ENCODE peak calls at places on chromosomes 2 and 18, in ten cellular contexts. N is right lobe of liver, K is fibroblast of lung, U is ovary, D is AG04450, Y is testis, A is tibial artery, V is left ventricle myocardium inferior, C is endothelial cell of umbilical vein, Z is PC-3. E is an unnamed sample.

GRCh38 chr18:58363767-58364540 is 264.9 kb downstream of the ALPK2 start:
- DNase-seq in A (no peak), D (no peak), Z (peak; percentile 64), U (no peak), N (no peak), C (no peak), V (no peak), K (peak; percentile 36), Y (no peak), E (no peak)

GRCh38 chr2:170744248-170745002 is 25.8 kb upstream of the ERICH2 start:
- DNase-seq in K (peak; percentile 70), D (no peak), N (peak; percentile 68), V (no peak), A (no peak), Y (no peak), Z (no peak), U (no peak), C (no peak), E (peak; percentile 71)

GRCh38 chr2:14951569-14952285 is 319.2 kb downstream of the LRATD1 start:
- DNase-seq in C (no peak), Y (no peak), A (no peak), D (no peak), K (no peak), N (no peak), V (no peak), U (no peak), Z (peak; percentile 76), E (no peak)

GRCh38 chr2:3620834-3621233 is 25.9 kb downstream of the COLEC11 start:
- DNase-seq in Z (no peak), V (no peak), D (no peak), A (no peak), U (peak; percentile 5), N (no peak), Y (no peak), C (no peak), K (no peak), E (no peak)

GRCh38 chr2:40274284-40274683 is 177.6 kb downstream of the SLC8A1 start:
- DNase-seq in V (no peak), D (no peak), Z (no peak), K (no peak), C (no peak), U (no peak), N (no peak), A (no peak), Y (no peak), E (no peak)

GRCh38 chr2:198004921-198005829 is 200.8 kb downstream of the PLCL1 start:
- DNase-seq in K (no peak), V (peak; percentile 22), D (no peak), N (no peak), A (no peak), Z (no peak), C (peak; percentile 10), U (no peak), Y (no peak), E (no peak)

GRCh38 chr2:176110975-176111663 is 4.0 kb downstream of the HOXD11 start:
- DNase-seq in Z (peak; percentile 65), U (peak; percentile 39), C (peak; percentile 74), K (peak; percentile 39), A (no peak), Y (peak; percentile 83), N (no peak), D (no peak), V (no peak), E (no peak)

GRCh38 chr2:111694690-111695089 is 189.3 kb downstream of the ANAPC1 start:
- DNase-seq in N (no peak), U (no peak), V (no peak), D (no peak), C (peak; percentile 92), Y (peak; percentile 60), A (peak; percentile 62), K (peak; percentile 94), Z (peak; percentile 62), E (no peak)

GRCh38 chr2:162710282-162710891 is 128.2 kb downstream of the KCNH7 start:
- DNase-seq in D (no peak), Z (peak; percentile 50), N (peak; percentile 59), K (no peak), C (no peak), Y (no peak), U (no peak), V (no peak), A (no peak), E (no peak)

GRCh38 chr2:162716122-162716521 is 122.4 kb downstream of the KCNH7 start:
- DNase-seq in Y (no peak), N (no peak), K (no peak), C (no peak), D (no peak), U (no peak), V (no peak), Z (no peak), A (no peak), E (no peak)

GRCh38 chr2:162711832-162712540 is 126.6 kb downstream of the KCNH7 start:
- DNase-seq in D (no peak), Z (no peak), K (no peak), U (no peak), C (no peak), Y (no peak), A (no peak), N (no peak), V (no peak), E (no peak)

GRCh38 chr2:162706770-162707169 is 131.8 kb downstream of the KCNH7 start:
- DNase-seq in U (no peak), C (no peak), A (no peak), K (no peak), N (no peak), D (no peak), Z (no peak), V (no peak), Y (no peak), E (no peak)

DNA sequence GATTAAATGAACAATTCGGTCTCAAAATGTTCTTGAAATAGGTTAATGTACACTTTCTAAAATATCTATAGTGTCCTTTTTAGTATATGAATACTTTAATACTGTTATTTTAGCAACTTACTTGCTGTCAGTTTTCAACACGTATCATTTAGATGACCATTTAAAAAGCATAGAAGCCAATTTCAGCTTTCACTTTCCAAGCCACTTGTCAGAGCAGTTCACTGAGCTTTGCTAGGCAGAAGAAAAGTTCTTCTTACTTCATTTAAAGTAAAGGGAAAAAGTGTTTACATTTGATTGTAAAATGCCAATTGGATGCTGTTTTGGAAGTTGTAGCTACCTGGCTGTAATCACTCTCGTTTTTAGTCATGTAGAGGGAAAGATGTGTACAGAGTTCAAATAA is 126.0 kb downstream of the KCNH7 start:
- DNase-seq in A (no peak), Z (no peak), C (no peak), Y (no peak), N (no peak), D (no peak), U (no peak), V (no peak), K (no peak), E (no peak)
- H3K4me3 ChIP-seq in A (no peak overlapping the region), Z (no peak overlapping the region), C (no peak overlapping the region), Y (no peak overlapping the region), N (peak overlapping the region; percentile 19), D (no peak overlapping the region), U (no peak overlapping the region), V (no peak overlapping the region), K (no peak overlapping the region), E (no peak overlapping the region)

DNA sequence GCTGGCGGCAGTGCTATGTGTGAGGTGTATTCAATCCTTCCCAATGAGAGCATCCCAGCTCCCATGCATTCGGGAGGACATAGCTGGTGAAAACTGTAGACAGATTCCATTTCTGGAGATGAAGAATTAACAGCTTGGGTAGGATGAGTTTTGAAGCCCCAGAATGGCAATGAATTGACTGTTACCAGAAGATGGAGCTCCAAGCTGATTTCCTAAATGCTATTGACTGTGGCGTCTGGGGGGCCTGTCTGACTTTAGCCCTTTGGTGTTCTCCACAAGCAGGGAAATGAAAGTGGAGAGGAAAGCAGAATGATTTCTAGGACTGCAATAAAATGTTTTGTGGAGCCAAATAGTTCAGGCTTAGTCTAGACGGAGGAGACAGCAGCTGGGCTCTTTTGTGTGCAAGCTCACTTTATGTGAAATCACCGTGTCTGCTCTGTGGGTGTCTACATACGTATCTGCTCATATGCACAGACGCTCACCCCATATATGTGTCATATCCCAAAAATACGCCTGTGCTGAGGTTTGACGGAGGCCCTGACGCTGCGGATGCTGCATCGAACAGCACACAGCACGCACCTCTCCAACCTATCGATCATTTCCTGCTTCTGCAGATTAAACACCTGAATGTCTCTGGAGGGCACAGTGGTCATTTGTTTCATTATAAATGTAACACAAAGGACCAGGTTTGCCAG is 166.4 kb upstream of the PXDN start:
- DNase-seq in D (no peak), K (no peak), A (no peak), U (no peak), Z (no peak), Y (no peak), N (no peak), C (no peak), V (no peak), E (no peak)
- TF ChIP-seq CTCF in D (no peak), K (no peak), A (no peak), U (no peak), Z (peak; percentile 34), Y (peak; percentile 13), N (peak; percentile 6), C (no peak), V (peak; percentile 65), E (peak; percentile 13)

DNA sequence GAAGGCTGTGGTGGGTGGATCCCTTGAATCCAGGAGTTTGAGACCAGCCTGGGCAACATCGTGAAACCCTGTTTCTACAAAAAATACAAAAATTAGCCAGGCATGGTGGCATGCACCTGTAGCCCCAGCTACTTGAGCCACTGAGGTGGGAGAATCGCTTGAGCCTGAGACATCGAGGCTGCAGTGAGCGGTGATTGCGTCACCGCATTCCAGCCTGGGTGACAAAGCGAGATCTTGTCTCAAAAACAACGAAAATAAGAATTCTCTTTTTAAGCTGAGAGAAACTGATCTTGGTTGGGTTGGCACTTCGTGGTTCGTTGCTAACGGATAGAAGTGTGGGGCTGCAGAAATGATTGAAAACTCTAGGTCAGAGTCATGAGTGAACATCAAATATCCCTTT is 109.3 kb upstream of the CNGA3 start:
- DNase-seq in C (no peak), N (no peak), V (no peak), Y (no peak), A (no peak), Z (no peak), U (no peak), K (no peak), D (no peak), E (no peak)
- H3K27me3 ChIP-seq in C (peaks cover 2% of the 10 kb centered on the region), N (no peaks in the 10 kb centered on the region), V (peaks cover 4% of the 10 kb centered on the region), Y (no peaks in the 10 kb centered on the region), A (no peaks in the 10 kb centered on the region), Z (no peaks in the 10 kb centered on the region), U (no peaks in the 10 kb centered on the region), K (no peaks in the 10 kb centered on the region), D (no peaks in the 10 kb centered on the region), E (peaks cover 6% of the 10 kb centered on the region)

GRCh38 chr2:131055169-131056065 is 37.8 kb downstream of the FAM168B start:
- DNase-seq in V (no peak), Z (no peak), A (no peak), N (no peak), D (peak; percentile 38), Y (peak; percentile 58), C (no peak), U (no peak), K (no peak), E (no peak)

GRCh38 chr2:131058905-131059304 is 34.4 kb downstream of the FAM168B start:
- DNase-seq in V (no peak), N (no peak), C (no peak), Z (no peak), K (no peak), Y (no peak), D (no peak), U (no peak), A (no peak), E (no peak)

GRCh38 chr2:131054488-131054887 is 38.8 kb downstream of the FAM168B start:
- DNase-seq in D (no peak), Y (no peak), A (no peak), Z (no peak), K (no peak), V (no peak), U (no peak), C (no peak), N (no peak), E (no peak)

GRCh38 chr2:131056204-131056975 is 36.9 kb downstream of the FAM168B start:
- DNase-seq in N (no peak), A (no peak), D (no peak), Z (no peak), Y (no peak), V (no peak), K (no peak), C (no peak), U (no peak), E (no peak)

DNA sequence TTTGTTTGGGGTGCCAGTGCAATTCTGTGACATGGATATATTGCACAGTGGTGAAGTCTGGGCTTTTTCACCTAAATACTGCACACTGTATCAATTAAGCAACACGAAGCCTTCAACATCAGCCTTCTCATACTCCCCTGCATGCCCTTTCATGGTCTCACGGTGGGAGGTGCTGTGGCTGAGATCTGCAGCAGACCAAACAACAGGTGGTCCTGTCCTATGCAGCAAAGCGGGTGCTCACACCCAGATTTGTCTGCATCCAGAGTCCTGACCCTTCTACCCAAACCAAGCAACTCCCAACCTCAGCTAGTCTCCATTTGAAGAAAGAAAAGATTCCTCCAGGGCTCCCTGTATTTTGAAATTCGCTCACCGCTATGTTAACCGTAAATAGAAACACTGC is 35.0 kb downstream of the FAM168B start:
- DNase-seq in A (no peak), C (no peak), D (no peak), V (no peak), N (no peak), Y (no peak), K (no peak), Z (no peak), U (no peak), E (no peak)
- H3K4me3 ChIP-seq in A (no peak overlapping the region), C (no peak overlapping the region), D (no peak overlapping the region), V (no peak overlapping the region), N (no peak overlapping the region), Y (no peak overlapping the region), K (no peak overlapping the region), Z (no peak overlapping the region), U (no peak overlapping the region), E (no peak overlapping the region)